ENCODE peak calls at places on chromosomes 13 and 19, in six cellular contexts. F is choroid plexus epithelial cell, Y is Caco-2, D is type B pancreatic cell, P is transverse colon, A is fibroblast of the aortic adventitia. T is an unnamed sample.

GRCh38 chr19:49927526-49928264 is 1.3 kb upstream of the ATF5 start:
- DNase-seq in P (no peak), D (no peak), Y (no peak), F (no peak), A (no peak), T (peak)

GRCh38 chr13:100753391-100753790 is 78.8 kb upstream of the TMTC4 start:
- DNase-seq in Y (no peak), A (no peak), F (no peak), D (no peak), P (no peak), T (no peak)

GRCh38 chr19:14479985-14480694 is 5.0 kb upstream of the PTGER1 start:
- DNase-seq in A (no peak), P (no peak), F (peak), D (peak), Y (no peak), T (peak)

GRCh38 chr13:32548837-32549236 is 10.2 kb upstream of the N4BP2L2 start:
- DNase-seq in P (no peak), A (peak), Y (no peak), F (peak), D (no peak), T (no peak)

GRCh38 chr13:37701306-37701705 is 102.7 kb upstream of the POSTN start:
- DNase-seq in P (no peak), Y (no peak), A (peak), F (peak), D (no peak), T (no peak)

GRCh38 chr19:2329528-2329927 is 1.0 kb downstream of the SPPL2B start:
- DNase-seq in P (no peak), Y (no peak), F (no peak), D (no peak), A (no peak), T (peak)

GRCh38 chr13:94329754-94330551 is 149.5 kb downstream of the DCT start:
- DNase-seq in A (peak), P (no peak), D (no peak), F (peak), Y (no peak), T (no peak)

GRCh38 chr13:91185294-91185863 is 162.1 kb upstream of the MIR17HG start:
- DNase-seq in P (no peak), A (peak), D (no peak), F (peak), Y (no peak), T (no peak)

GRCh38 chr13:112959701-112960542 is 9.1 kb upstream of the MCF2L start:
- DNase-seq in Y (peak), P (no peak), D (no peak), A (no peak), F (no peak), T (no peak)

GRCh38 chr13:29934531-29935308 is 84.3 kb upstream of the UBL3 start:
- DNase-seq in D (no peak), A (no peak), P (no peak), Y (no peak), F (no peak), T (no peak)

GRCh38 chr19:38049105-38049649 is 142.2 kb downstream of the SIPA1L3 start:
- DNase-seq in Y (no peak), A (no peak), F (peak), P (peak), D (no peak), T (no peak)

GRCh38 chr19:8702350-8702749 is 3.8 kb upstream of the ACTL9 start:
- DNase-seq in P (no peak), F (no peak), Y (no peak), A (no peak), D (peak), T (no peak)

GRCh38 chr19:17718467-17718987 is 753 bp upstream of the MAP1S start:
- DNase-seq in Y (no peak), A (no peak), F (no peak), D (no peak), P (no peak), T (no peak)

GRCh38 chr13:34577051-34577450 is 365.0 kb upstream of the NBEA start:
- DNase-seq in D (no peak), F (peak), Y (no peak), P (no peak), A (no peak), T (no peak)

GRCh38 chr13:112970552-112971287 is 1.7 kb downstream of the MCF2L start:
- DNase-seq in D (no peak), P (peak), Y (peak), F (no peak), A (no peak), T (peak)

GRCh38 chr13:51844862-51845573 is at the start of gene TMEM272:
- DNase-seq in D (peak), P (peak), A (peak), F (peak), Y (peak), T (no peak)

GRCh38 chr19:43752287-43752875 is 2.4 kb downstream of the SMG9 start:
- DNase-seq in F (no peak), Y (no peak), A (no peak), D (no peak), P (no peak), T (no peak)

GRCh38 chr13:24894972-24895300 is 131.0 kb downstream of the RNF17 start:
- DNase-seq in P (no peak), D (no peak), Y (no peak), A (no peak), F (no peak), T (no peak)

GRCh38 chr13:23941216-23941615 is 43.9 kb upstream of the C1QTNF9B start:
- DNase-seq in P (no peak), D (no peak), A (no peak), Y (no peak), F (no peak), T (no peak)

GRCh38 chr13:40984670-40985366 is 34.3 kb downstream of the ELF1 start:
- DNase-seq in F (peak), D (no peak), Y (no peak), A (peak), P (no peak), T (no peak)

GRCh38 chr13:40668335-40668734 is 1.9 kb upstream of the FOXO1 start:
- DNase-seq in F (no peak), A (peak), P (peak), Y (no peak), D (no peak), T (no peak)

GRCh38 chr19:18349524-18350128 is 9.2 kb downstream of the PGPEP1 start:
- DNase-seq in A (peak), Y (peak), P (peak), D (no peak), F (peak), T (peak)

GRCh38 chr19:10503002-10503789 is at the start of gene KEAP1:
- DNase-seq in A (peak), Y (peak), P (peak), D (peak), F (peak), T (no peak)

GRCh38 chr19:2236285-2237050 is at the start of the genes PLEKHJ1 and SF3A2:
- DNase-seq in F (peak), Y (peak), A (peak), D (peak), P (peak), T (peak)

GRCh38 chr13:84670245-84670644 is 788.0 kb upstream of the SLITRK1 start:
- DNase-seq in P (no peak), D (no peak), F (no peak), A (no peak), Y (no peak), T (no peak)

GRCh38 chr19:44927746-44928145 is 13.3 kb downstream of the APOC1 start:
- DNase-seq in A (peak), F (peak), P (no peak), Y (no peak), D (no peak), T (no peak)

GRCh38 chr13:102677122-102677521 is 17.7 kb downstream of the METTL21C start:
- DNase-seq in F (no peak), P (no peak), D (no peak), Y (no peak), A (no peak), T (no peak)

GRCh38 chr13:59099182-59099950 is 1064.4 kb downstream of the DIAPH3 start:
- DNase-seq in Y (no peak), A (no peak), D (no peak), P (no peak), F (peak), T (no peak)

GRCh38 chr13:48853381-48854102 is 122.2 kb upstream of the FNDC3A start:
- DNase-seq in D (no peak), Y (no peak), F (peak), P (no peak), A (peak), T (no peak)

GRCh38 chr13:40130871-40131636 is 475.6 kb downstream of the COG6 start:
- DNase-seq in Y (no peak), D (no peak), F (peak), A (peak), P (peak), T (no peak)

GRCh38 chr19:18502633-18503294 is 19.1 kb downstream of the ELL start:
- DNase-seq in Y (no peak), D (no peak), A (no peak), P (peak), F (no peak), T (no peak)

GRCh38 chr13:38872693-38873092 is 117.9 kb downstream of the STOML3 start:
- DNase-seq in D (no peak), P (peak), F (peak), Y (peak), A (peak), T (no peak)

GRCh38 chr13:102903659-102904407 is 58.0 kb downstream of the ERCC5 start:
- DNase-seq in D (no peak), F (peak), A (peak), Y (no peak), P (no peak), T (no peak)

GRCh38 chr19:43525836-43526771 is 897 bp downstream of the ETHE1 start:
- DNase-seq in D (no peak), Y (peak), F (no peak), P (peak), A (peak), T (peak)

GRCh38 chr13:110354209-110354627 is 47.1 kb downstream of the COL4A2 start:
- DNase-seq in P (no peak), A (no peak), F (no peak), Y (no peak), D (no peak), T (no peak)

GRCh38 chr13:110354715-110355473 is 47.8 kb downstream of the COL4A2 start:
- DNase-seq in Y (no peak), A (no peak), P (no peak), F (no peak), D (no peak), T (no peak)

GRCh38 chr13:110353339-110353977 is 46.4 kb downstream of the COL4A2 start:
- DNase-seq in P (peak), F (no peak), D (no peak), Y (no peak), A (no peak), T (no peak)

GRCh38 chr13:110351636-110352420 is 44.7 kb downstream of the COL4A2 start:
- DNase-seq in A (no peak), P (no peak), Y (no peak), D (no peak), F (no peak), T (no peak)

GRCh38 chr13:110352735-110353134 is 45.7 kb downstream of the COL4A2 start:
- DNase-seq in F (no peak), A (no peak), P (no peak), Y (no peak), D (no peak), T (no peak)
- TF ChIP-seq CTCF in F (peak), A (peak), P (peak), Y (no peak), D (peak), T (no peak)

GRCh38 chr19:799076-799881 is 2.0 kb downstream of the PTBP1 start:
- DNase-seq in P (peak), D (no peak), A (peak), F (peak), Y (no peak), T (peak)
- TF ChIP-seq CTCF in P (no peak), D (peak), A (peak), F (peak), Y (no peak), T (no peak)

GRCh38 chr19:12652219-12652618 is 14.3 kb downstream of the MAN2B1 start:
- DNase-seq in F (no peak), D (no peak), Y (no peak), A (no peak), P (no peak), T (peak)

GRCh38 chr19:12656899-12657571 is 9.5 kb downstream of the MAN2B1 start:
- DNase-seq in Y (no peak), A (no peak), P (no peak), D (no peak), F (no peak), T (no peak)

GRCh38 chr19:12660980-12661379 is 5.6 kb downstream of the MAN2B1 start:
- DNase-seq in Y (no peak), P (no peak), D (no peak), F (no peak), A (no peak), T (no peak)

GRCh38 chr19:12655546-12655945 is 11.0 kb downstream of the MAN2B1 start:
- DNase-seq in Y (no peak), A (no peak), P (no peak), D (no peak), F (no peak), T (no peak)

DNA sequence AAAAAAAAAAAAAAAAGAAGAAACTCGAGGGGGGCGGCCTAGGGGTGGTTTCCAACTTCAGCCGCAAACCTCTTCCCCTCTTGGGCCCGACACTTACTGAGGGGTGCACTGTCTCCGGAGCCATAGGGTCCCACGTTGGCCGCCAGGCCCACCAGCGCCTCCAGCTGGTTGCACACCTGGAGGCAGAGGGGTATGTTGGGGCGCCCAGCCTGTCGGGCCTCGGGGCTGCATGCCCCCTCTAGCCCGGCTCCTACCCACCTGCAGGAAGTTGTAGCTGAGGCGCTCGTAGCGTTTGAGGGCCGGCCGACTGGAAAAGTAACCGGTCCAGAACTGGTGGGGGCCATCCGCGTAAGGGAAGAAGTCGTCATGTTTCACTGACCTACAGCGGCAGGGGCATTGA is 8.6 kb downstream of the MAN2B1 start:
- DNase-seq in D (no peak), Y (no peak), A (no peak), F (no peak), P (no peak), T (no peak)
- TF ChIP-seq CTCF in D (no peak), Y (peak), A (no peak), F (peak), P (no peak), T (no peak)

DNA sequence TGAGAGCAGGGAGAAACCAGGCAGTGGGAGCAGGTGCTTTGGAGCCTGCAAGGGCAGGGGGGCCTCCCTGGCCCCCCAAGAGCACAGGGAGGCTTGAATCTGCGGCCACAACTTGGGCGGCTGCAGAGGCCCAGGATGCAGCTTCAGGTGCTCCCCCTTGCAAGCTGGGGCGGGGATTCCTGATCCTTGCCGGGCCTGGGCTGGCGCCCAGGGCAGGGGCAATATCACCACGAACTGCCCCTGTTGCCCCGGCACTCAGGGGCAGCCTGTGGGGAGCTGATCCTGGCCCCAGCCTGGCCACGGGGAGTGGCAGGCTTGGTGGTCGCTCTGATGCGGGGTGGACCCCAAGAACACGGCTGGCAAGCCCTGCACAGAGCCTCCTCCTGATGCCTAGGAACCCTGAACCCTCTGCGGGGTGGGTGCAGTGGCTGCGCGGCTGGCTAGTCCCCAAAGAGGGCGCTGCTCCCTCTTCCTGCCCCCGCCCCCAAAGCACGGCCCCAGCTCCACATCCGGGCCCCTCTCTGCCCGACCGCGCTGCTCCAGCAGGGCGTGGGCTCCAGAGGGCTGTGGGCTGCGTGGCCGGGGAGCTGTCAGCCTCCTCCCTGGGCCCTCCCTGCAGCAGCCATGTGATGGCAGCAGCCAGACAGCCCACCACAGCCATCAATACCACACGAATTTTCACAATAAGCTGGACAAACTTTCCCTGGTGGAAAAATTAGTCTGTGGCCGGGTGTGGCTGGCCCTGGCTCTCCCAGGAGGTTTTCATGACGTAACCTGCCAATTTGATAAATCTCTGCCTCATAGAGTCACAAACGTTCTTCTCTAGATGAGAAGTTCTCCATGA is 21.0 kb downstream of the TNFSF9 start:
- DNase-seq in F (no peak), Y (no peak), D (no peak), P (peak), A (peak), T (peak)
- TF ChIP-seq CTCF in F (no peak), Y (peak), D (peak), P (no peak), A (no peak), T (no peak)

GRCh38 chr13:77509221-77509620 is 26.3 kb upstream of the SCEL start:
- DNase-seq in Y (no peak), D (no peak), P (no peak), F (peak), A (peak), T (no peak)

GRCh38 chr13:77507931-77508776 is 27.4 kb upstream of the SCEL start:
- DNase-seq in D (no peak), F (peak), P (no peak), Y (no peak), A (peak), T (no peak)

GRCh38 chr13:77511552-77511951 is 24.0 kb upstream of the SCEL start:
- DNase-seq in D (no peak), P (no peak), F (no peak), A (peak), Y (no peak), T (no peak)

GRCh38 chr13:77506874-77507273 is 28.6 kb upstream of the SCEL start:
- DNase-seq in A (peak), P (no peak), D (no peak), F (peak), Y (no peak), T (no peak)

GRCh38 chr13:77510156-77510555 is 25.4 kb upstream of the SCEL start:
- DNase-seq in A (no peak), F (no peak), D (no peak), P (no peak), Y (no peak), T (no peak)
- TF ChIP-seq CTCF in A (no peak), F (no peak), D (no peak), P (no peak), Y (no peak), T (no peak)

GRCh38 chr13:54445453-54445852 is 1416.8 kb downstream of the OLFM4 start:
- DNase-seq in A (no peak), D (no peak), F (no peak), Y (no peak), P (no peak), T (no peak)

GRCh38 chr13:54445865-54446264 is 1417.3 kb downstream of the OLFM4 start:
- DNase-seq in P (no peak), D (no peak), A (no peak), Y (no peak), F (no peak), T (no peak)

GRCh38 chr13:54449922-54450321 is 1421.3 kb downstream of the OLFM4 start:
- DNase-seq in F (no peak), D (no peak), P (no peak), Y (no peak), A (no peak), T (no peak)
- TF ChIP-seq CTCF in F (no peak), D (peak), P (no peak), Y (peak), A (no peak), T (no peak)

GRCh38 chr19:4547303-4548237 is 7.7 kb upstream of the LRG1 start:
- DNase-seq in F (no peak), P (no peak), A (no peak), D (no peak), Y (peak), T (no peak)
- TF ChIP-seq CTCF in F (peak), P (no peak), A (peak), D (peak), Y (peak), T (no peak)